ENCODE peak calls at places on chromosome 1, in six cellular contexts. One of them, this sample, is unnamed.

GRCh38 chr1:119653839-119654170 is 5.7 kb upstream of the ZNF697 start:
- DNase-seq in neural progenitor cell: no peak
- DNase-seq in choroid plexus epithelial cell: no peak
- DNase-seq in ovary: no peak
- DNase-seq in upper lobe of left lung: no peak
- DNase-seq in kidney epithelial cell: no peak
- DNase-seq in this sample: no peak

GRCh38 chr1:21050031-21050430 is 126.7 kb downstream of the EIF4G3 start:
- DNase-seq in neural progenitor cell: no peak
- DNase-seq in choroid plexus epithelial cell: peak
- DNase-seq in ovary: no peak
- DNase-seq in upper lobe of left lung: no peak
- DNase-seq in kidney epithelial cell: no peak
- DNase-seq in this sample: no peak

GRCh38 chr1:153658400-153659174 is at the start of gene SNAPIN:
- DNase-seq in neural progenitor cell: peak
- DNase-seq in choroid plexus epithelial cell: peak
- DNase-seq in ovary: peak
- DNase-seq in upper lobe of left lung: peak
- DNase-seq in kidney epithelial cell: peak
- DNase-seq in this sample: peak

GRCh38 chr1:45952072-45952471 is 148.7 kb downstream of the MAST2 start:
- DNase-seq in neural progenitor cell: no peak
- DNase-seq in choroid plexus epithelial cell: no peak
- DNase-seq in ovary: no peak
- DNase-seq in upper lobe of left lung: no peak
- DNase-seq in kidney epithelial cell: no peak
- DNase-seq in this sample: no peak

GRCh38 chr1:41322835-41323234 is 38.4 kb upstream of the FOXO6 start:
- DNase-seq in neural progenitor cell: peak
- DNase-seq in choroid plexus epithelial cell: no peak
- DNase-seq in ovary: no peak
- DNase-seq in upper lobe of left lung: no peak
- DNase-seq in kidney epithelial cell: no peak
- DNase-seq in this sample: no peak

GRCh38 chr1:203271018-203271743 is 34.1 kb upstream of the BTG2 start:
- DNase-seq in neural progenitor cell: peak
- DNase-seq in choroid plexus epithelial cell: peak
- DNase-seq in ovary: peak
- DNase-seq in upper lobe of left lung: no peak
- DNase-seq in kidney epithelial cell: no peak
- DNase-seq in this sample: peak

GRCh38 chr1:215484111-215484914 is 82.8 kb upstream of the KCTD3 start:
- DNase-seq in neural progenitor cell: no peak
- DNase-seq in choroid plexus epithelial cell: no peak
- DNase-seq in ovary: no peak
- DNase-seq in upper lobe of left lung: no peak
- DNase-seq in kidney epithelial cell: no peak
- DNase-seq in this sample: no peak

GRCh38 chr1:20716232-20716631 is 1.6 kb downstream of the KIF17 start:
- DNase-seq in neural progenitor cell: no peak
- DNase-seq in choroid plexus epithelial cell: no peak
- DNase-seq in ovary: no peak
- DNase-seq in upper lobe of left lung: no peak
- DNase-seq in kidney epithelial cell: no peak
- DNase-seq in this sample: no peak

GRCh38 chr1:99648107-99648506 is 2.2 kb downstream of the PALMD start:
- DNase-seq in neural progenitor cell: no peak
- DNase-seq in choroid plexus epithelial cell: no peak
- DNase-seq in ovary: peak
- DNase-seq in upper lobe of left lung: peak
- DNase-seq in kidney epithelial cell: no peak
- DNase-seq in this sample: no peak

GRCh38 chr1:208052135-208052534 is 141.2 kb upstream of the CD34 start:
- DNase-seq in neural progenitor cell: no peak
- DNase-seq in choroid plexus epithelial cell: no peak
- DNase-seq in ovary: no peak
- DNase-seq in upper lobe of left lung: no peak
- DNase-seq in kidney epithelial cell: no peak
- DNase-seq in this sample: no peak

GRCh38 chr1:111453706-111454105 is 4.4 kb downstream of the ATP5PB start:
- DNase-seq in neural progenitor cell: no peak
- DNase-seq in choroid plexus epithelial cell: no peak
- DNase-seq in ovary: no peak
- DNase-seq in upper lobe of left lung: no peak
- DNase-seq in kidney epithelial cell: no peak
- DNase-seq in this sample: no peak

GRCh38 chr1:59225594-59225993 is 71.3 kb upstream of the FGGY start:
- DNase-seq in neural progenitor cell: no peak
- DNase-seq in choroid plexus epithelial cell: no peak
- DNase-seq in ovary: no peak
- DNase-seq in upper lobe of left lung: no peak
- DNase-seq in kidney epithelial cell: no peak
- DNase-seq in this sample: no peak
- TF ChIP-seq CTCF in neural progenitor cell: no peak
- TF ChIP-seq CTCF in choroid plexus epithelial cell: no peak
- TF ChIP-seq CTCF in ovary: no peak
- TF ChIP-seq CTCF in upper lobe of left lung: no peak
- TF ChIP-seq CTCF in kidney epithelial cell: no peak
- TF ChIP-seq CTCF in this sample: no peak

DNA sequence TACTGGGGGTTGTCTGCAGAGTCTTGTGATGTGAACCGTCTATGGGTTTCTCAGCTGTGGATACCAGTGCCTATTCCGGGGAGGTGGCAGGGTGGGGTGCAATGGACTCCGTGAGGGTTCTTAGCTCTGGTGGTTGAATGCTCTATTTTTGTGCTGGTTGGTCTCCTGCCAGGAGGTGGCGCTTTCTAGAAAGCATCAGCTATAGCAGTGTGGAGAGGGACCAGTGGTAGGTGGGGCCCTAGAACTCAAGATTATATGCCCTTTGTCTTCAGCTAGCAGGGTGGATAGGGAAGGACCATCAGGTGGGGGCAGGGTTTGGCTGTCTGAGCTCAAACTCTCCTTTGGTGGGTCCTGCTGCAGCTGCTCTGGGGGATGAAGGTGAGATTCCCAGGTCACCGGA is 127.3 kb upstream of the PLD5 start:
- DNase-seq in neural progenitor cell: peak
- DNase-seq in choroid plexus epithelial cell: no peak
- DNase-seq in ovary: no peak
- DNase-seq in upper lobe of left lung: no peak
- DNase-seq in kidney epithelial cell: no peak
- DNase-seq in this sample: no peak
- TF ChIP-seq CTCF in neural progenitor cell: peak
- TF ChIP-seq CTCF in choroid plexus epithelial cell: no peak
- TF ChIP-seq CTCF in ovary: no peak
- TF ChIP-seq CTCF in upper lobe of left lung: no peak
- TF ChIP-seq CTCF in kidney epithelial cell: peak
- TF ChIP-seq CTCF in this sample: peak

DNA sequence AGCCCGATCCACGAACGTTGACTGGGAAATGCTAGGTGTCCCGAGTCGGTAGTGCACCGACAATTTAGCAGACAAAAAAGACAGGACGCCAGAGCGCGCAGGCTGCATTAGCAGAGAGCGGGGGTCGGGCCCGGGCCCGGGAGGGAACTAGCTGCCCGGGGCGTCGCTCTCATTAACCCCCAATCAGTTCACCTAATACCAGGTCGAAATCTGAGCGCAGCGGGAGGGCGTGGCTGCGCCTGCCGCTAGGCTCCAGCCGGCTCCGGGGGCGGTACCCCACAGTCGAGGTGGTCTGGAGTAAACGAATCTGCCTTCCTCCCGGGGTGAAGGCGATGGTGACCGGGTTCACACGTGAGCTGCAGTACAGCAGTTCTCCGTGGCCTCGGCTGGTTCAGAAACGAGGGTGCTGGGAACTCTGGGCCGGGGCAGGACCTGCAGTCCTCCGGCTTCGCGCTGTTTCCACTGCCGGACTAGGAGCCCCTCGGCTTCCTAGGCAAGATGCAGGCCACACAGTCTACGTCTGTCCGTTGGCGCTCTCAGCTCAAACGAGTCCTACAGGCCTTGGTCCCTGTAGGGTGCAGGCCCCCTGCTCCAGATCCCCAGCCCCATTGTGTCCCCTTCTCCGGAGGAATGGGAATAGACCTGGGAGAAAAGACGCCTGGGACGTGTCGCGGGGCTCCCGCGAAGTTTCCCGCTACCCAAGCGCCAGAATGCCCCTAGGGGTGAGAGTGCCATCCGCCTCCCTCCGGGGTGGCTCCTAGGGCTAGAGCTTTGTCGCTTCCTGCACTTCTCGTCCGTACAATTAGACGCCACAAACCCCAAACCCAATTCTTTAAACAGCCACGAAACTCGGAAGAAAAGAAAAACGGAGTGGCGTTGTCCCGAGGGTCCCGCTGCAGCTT is 2.0 kb downstream of the GFI1 start:
- DNase-seq in neural progenitor cell: peak
- DNase-seq in choroid plexus epithelial cell: no peak
- DNase-seq in ovary: no peak
- DNase-seq in upper lobe of left lung: peak
- DNase-seq in kidney epithelial cell: no peak
- DNase-seq in this sample: no peak
- TF ChIP-seq CTCF in neural progenitor cell: peak
- TF ChIP-seq CTCF in choroid plexus epithelial cell: peak
- TF ChIP-seq CTCF in ovary: no peak
- TF ChIP-seq CTCF in upper lobe of left lung: no peak
- TF ChIP-seq CTCF in kidney epithelial cell: no peak
- TF ChIP-seq CTCF in this sample: no peak

DNA sequence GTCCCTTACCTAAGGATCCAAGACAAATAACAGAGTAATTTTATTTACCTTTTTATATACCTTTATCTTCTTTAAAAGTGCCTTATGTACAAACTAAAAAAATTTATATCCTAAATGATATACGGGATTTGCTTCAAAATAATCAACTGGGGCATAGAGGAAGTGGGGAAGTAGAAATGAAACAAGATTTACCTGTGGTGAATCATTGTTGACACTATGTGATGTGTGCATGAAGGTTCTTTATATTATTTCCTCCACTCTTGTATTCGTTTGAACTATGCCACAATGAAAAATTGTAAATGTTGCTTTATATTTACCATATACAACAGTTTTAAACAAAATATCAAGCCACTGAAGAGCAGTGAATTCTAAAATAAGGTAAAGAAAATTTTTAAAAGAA is 13.0 kb downstream of the RGS7 start:
- DNase-seq in neural progenitor cell: no peak
- DNase-seq in choroid plexus epithelial cell: no peak
- DNase-seq in ovary: no peak
- DNase-seq in upper lobe of left lung: no peak
- DNase-seq in kidney epithelial cell: no peak
- DNase-seq in this sample: no peak
- TF ChIP-seq CTCF in neural progenitor cell: no peak
- TF ChIP-seq CTCF in choroid plexus epithelial cell: no peak
- TF ChIP-seq CTCF in ovary: no peak
- TF ChIP-seq CTCF in upper lobe of left lung: no peak
- TF ChIP-seq CTCF in kidney epithelial cell: no peak
- TF ChIP-seq CTCF in this sample: no peak